ENCODE peak calls at places on chromosomes 16 and 17, in seven cellular contexts. H, I, L, G, V, E and Y are unnamed samples. For H3K9me3 and H3K4me1, the result is how much of the 10 kb centered on the place peaks cover.

GRCh38 chr16:87757841-87758426 is 7.9 kb downstream of the KLHDC4 start:
- DNase-seq in H (no peak), I (no peak), L (no peak), G (no peak), V (no peak), E (no peak), Y (no peak)

GRCh38 chr17:48593126-48593829 is at the start of gene HOXB5:
- DNase-seq in H (no peak), I (no peak), L (no peak), G (no peak), V (no peak), E (no peak), Y (no peak)

GRCh38 chr17:38705803-38706624 is 941 bp downstream of the MLLT6 start:
- DNase-seq in H (peak), I (no peak), L (peak), G (no peak), V (peak), E (peak), Y (peak)

GRCh38 chr16:66752379-66752778 is 970 bp upstream of the DYNC1LI2 start:
- DNase-seq in H (no peak), I (no peak), L (no peak), G (peak), V (no peak), E (no peak), Y (no peak)

GRCh38 chr16:69709456-69710084 is 16.8 kb downstream of the NQO1 start:
- DNase-seq in H (peak), I (peak), L (peak), G (no peak), V (no peak), E (no peak), Y (peak)

GRCh38 chr16:30660424-30661251 is 2.4 kb downstream of the FBRS start:
- DNase-seq in H (no peak), I (no peak), L (no peak), G (no peak), V (no peak), E (peak), Y (peak)

GRCh38 chr17:83193336-83194188 is 114.2 kb downstream of the METRNL start:
- DNase-seq in H (peak), I (no peak), L (no peak), G (peak), V (peak), E (peak), Y (no peak)

GRCh38 chr17:8791910-8792270 is 7.3 kb downstream of the MFSD6L start:
- DNase-seq in H (no peak), I (no peak), L (no peak), G (no peak), V (no peak), E (no peak), Y (no peak)

DNA sequence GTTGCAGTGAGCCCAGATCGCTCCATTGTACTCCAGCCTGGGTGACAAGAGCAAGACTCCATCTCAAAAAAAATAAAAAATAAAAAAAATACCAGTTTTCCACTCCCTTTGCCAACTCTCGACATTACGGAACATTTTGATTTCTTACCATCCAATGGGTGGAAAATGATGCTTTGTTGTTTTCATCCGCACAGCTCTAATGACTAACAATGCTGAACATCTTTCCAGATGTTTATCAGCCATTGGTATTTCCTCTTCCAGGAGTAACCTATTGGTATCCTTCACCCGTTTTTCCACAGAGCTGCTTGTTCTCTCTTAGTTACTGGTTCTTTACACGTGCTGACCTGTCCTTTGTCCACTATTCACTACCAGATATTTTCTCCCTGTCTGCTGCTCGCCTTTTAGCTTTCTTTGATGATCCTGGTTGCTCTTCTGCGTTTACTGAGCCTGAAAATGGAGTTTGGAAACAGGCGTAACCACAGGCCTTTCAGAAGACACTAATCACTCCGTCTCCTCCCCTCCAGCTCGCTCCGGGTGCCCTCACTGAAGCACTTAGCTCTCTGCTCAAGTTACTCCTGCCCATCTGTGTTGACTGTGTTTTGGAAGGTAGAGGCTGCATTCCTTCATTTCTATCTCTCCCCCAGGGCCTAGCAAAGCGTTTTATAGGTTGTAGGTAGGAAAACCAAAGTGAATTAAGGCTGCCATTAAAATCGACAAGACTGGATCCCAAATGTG is 9.1 kb downstream of the SHPK start:
- DNase-seq in H (no peak), I (no peak), L (no peak), G (no peak), V (no peak), E (no peak), Y (no peak)
- H3K9me3 ChIP-seq in H (under half), I (under half), L (under half), G (under half), V (under half), E (under half), Y (under half)

GRCh38 chr16:57610611-57611010 is 17.8 kb upstream of the ADGRG1 start:
- DNase-seq in H (no peak), I (no peak), L (peak), G (no peak), V (no peak), E (no peak), Y (no peak)
- H3K4me1 ChIP-seq in H (under half), I (under half), L (under half), G (under half), V (under half), E (under half), Y (under half)

DNA sequence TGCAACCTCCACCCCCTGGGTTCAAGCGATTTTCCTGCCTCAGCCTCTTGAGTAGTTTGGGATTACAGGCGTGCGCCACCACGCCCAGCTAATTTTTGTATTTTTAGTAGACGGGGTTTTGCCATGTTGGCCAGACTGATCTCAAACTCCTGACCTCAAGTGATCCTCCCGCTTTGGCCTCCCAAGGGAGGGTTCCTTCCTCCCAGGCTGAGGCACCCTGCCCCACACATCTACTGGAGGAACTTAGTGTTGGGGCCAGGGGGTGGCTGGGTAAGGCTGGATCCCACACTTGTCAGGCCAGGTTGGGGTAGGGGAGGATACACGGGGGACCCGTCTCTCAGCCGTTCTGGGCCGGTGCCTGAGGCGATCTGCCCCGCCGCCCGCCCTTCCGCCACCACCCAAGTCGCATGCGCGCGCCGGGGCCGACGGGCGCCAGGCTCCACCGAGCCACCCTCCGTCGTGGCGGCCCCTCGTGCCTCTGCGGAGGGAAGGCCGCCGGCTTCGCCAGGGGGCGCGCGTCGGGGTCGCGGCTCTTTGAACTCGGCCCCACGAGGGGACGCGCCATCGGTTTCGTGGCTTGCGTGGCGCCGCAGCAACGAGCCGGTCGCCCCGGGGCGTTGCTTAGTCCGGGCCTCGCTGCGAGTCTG is 15.9 kb downstream of the GRB7 start:
- DNase-seq in H (peak), I (no peak), L (peak), G (peak), V (peak), E (no peak), Y (no peak)
- H3K27ac ChIP-seq in H (peak), I (no peak), L (no peak), G (peak), V (peak), E (peak), Y (peak)

DNA sequence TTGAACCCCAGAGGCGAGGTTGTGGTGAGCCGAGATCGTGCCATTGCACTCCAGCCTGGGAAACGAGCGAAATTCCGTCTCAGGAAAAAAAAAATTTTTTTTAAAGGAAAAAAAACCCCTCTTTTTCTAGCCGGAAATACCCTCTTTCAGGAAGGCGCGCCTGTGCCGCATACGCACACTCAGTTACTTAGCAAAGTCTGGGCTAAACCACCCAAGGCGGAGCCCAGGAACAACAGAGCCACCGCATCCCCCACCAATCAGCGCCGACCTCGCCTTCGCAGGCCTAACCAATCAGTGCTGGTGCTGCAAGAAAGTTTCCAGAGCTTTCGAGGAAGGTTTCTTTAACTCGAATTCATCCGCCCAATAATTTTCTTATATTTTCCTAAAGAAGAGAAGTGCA is 510.4 kb downstream of the KCNJ18 start:
- DNase-seq in H (no peak), I (no peak), L (no peak), G (no peak), V (no peak), E (no peak), Y (no peak)
- H3K9me3 ChIP-seq in H (under half), I (under half), L (under half), G (under half), V (under half), E (under half), Y (under half)

DNA sequence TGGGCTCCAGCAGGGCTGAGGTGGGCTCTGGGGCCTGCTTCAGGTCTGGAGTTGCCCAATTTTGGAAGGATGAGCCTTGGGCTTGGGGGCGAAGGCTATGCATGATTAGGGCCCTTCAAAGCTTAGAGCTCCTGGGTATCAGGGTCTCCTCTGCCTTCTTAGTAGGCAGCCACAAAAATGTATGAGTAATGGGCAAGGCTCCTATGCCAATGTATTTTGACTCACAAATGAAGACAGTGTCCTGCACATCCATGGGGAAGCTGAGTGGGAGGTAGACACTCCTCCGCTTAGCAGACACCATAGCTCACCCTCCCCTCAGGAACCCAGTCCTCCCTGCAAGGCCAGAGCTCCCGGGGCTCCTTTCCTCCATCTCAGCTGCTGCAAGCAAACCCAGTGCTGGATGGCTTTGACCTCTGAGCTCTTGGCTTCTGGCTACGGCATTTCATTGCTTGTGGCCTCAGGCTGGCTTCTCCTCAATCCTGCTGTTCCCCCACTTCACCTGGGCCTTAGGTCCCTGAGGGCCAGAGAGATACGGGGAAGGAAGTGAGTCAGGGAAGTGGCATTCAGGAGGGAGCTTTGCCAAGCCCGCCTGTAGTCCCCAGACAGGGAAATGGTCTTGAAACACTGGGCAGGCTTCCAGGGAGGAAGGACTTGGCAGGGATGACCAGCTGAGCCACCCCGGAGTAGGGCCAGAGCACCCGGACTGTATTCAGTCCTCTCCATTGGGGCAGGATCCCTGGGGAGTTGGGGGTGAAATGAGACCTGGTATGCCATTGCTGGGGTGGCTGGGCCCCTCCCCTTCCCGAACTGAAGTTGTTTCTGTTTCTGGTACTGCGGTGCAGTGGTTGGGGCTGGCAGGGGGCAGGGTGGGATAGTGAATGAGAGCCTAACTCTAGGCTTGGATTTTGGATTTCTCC is 4.4 kb downstream of the ABCC3 start:
- DNase-seq in H (peak), I (no peak), L (no peak), G (peak), V (peak), E (no peak), Y (no peak)
- H3K4me1 ChIP-seq in H (under half), I (under half), L (under half), G (under half), V (half or more), E (under half), Y (under half)

GRCh38 chr17:17120716-17121115 is 78.5 kb downstream of the MPRIP start:
- DNase-seq in H (no peak), I (no peak), L (no peak), G (no peak), V (no peak), E (no peak), Y (no peak)
- H3K27ac ChIP-seq in H (peak), I (no peak), L (no peak), G (peak), V (peak), E (no peak), Y (peak)

GRCh38 chr17:27049104-27049784 is 244.7 kb upstream of the WSB1 start:
- DNase-seq in H (no peak), I (no peak), L (no peak), G (no peak), V (no peak), E (no peak), Y (no peak)
- H3K9me3 ChIP-seq in H (under half), I (under half), L (under half), G (under half), V (under half), E (under half), Y (under half)

GRCh38 chr17:57925361-57925990 is 29.7 kb downstream of the CUEDC1 start:
- DNase-seq in H (no peak), I (no peak), L (no peak), G (no peak), V (no peak), E (no peak), Y (no peak)
- H3K4me1 ChIP-seq in H (under half), I (under half), L (under half), G (under half), V (half or more), E (under half), Y (under half)